ENCODE peak calls at places on chromosomes 5 and 9, in six cellular contexts. G is MM.1S, I is SK-N-SH, L is kidney, O is cardiac muscle cell, W is stomach. B is an unnamed sample. For H3K36me3, the result is how much of the 10 kb centered on the place peaks cover.

GRCh38 chr5:1387059-1387755 is 42.3 kb upstream of the CLPTM1L start:
- DNase-seq in G (no peak), I (no peak), L (peak), O (no peak), W (no peak), B (no peak)

GRCh38 chr9:4508246-4508906 is 18.1 kb downstream of the SLC1A1 start:
- DNase-seq in G (no peak), I (no peak), L (no peak), O (peak), W (no peak), B (no peak)

GRCh38 chr5:172031894-172032461 is 25.5 kb upstream of the FBXW11 start:
- DNase-seq in G (no peak), I (no peak), L (no peak), O (no peak), W (no peak), B (no peak)

GRCh38 chr5:78050888-78051287 is 243.6 kb downstream of the AP3B1 start:
- DNase-seq in G (no peak), I (no peak), L (no peak), O (peak), W (no peak), B (no peak)

GRCh38 chr9:130240410-130241197 is 25.0 kb upstream of the HMCN2 start:
- DNase-seq in G (peak), I (peak), L (no peak), O (peak), W (peak), B (peak)

GRCh38 chr9:95505676-95506437 is 10.9 kb downstream of the PTCH1 start:
- DNase-seq in G (peak), I (peak), L (peak), O (peak), W (peak), B (peak)

GRCh38 chr5:180323929-180324632 is 29.1 kb downstream of the GFPT2 start:
- DNase-seq in G (no peak), I (no peak), L (peak), O (peak), W (no peak), B (no peak)

GRCh38 chr5:71924325-71924724 is 182.9 kb upstream of the MAP1B start:
- DNase-seq in G (no peak), I (no peak), L (no peak), O (peak), W (no peak), B (no peak)

GRCh38 chr5:95808013-95808685 is 14.4 kb downstream of the GLRX start:
- DNase-seq in G (no peak), I (no peak), L (no peak), O (no peak), W (no peak), B (no peak)

GRCh38 chr5:73482383-73483193 is 15.7 kb upstream of the BTF3 start:
- DNase-seq in G (no peak), I (no peak), L (no peak), O (peak), W (no peak), B (no peak)

GRCh38 chr5:77431719-77432118 is 60.4 kb downstream of the WDR41 start:
- DNase-seq in G (no peak), I (no peak), L (no peak), O (no peak), W (no peak), B (no peak)

GRCh38 chr9:89791754-89792153 is 186.9 kb downstream of the GADD45G start:
- DNase-seq in G (no peak), I (no peak), L (no peak), O (no peak), W (no peak), B (no peak)

GRCh38 chr9:75907329-75907728 is 16.9 kb downstream of the PCSK5 start:
- DNase-seq in G (no peak), I (no peak), L (no peak), O (peak), W (no peak), B (no peak)

GRCh38 chr9:122050167-122050566 is 42.9 kb downstream of the TTLL11 start:
- DNase-seq in G (no peak), I (no peak), L (no peak), O (no peak), W (no peak), B (no peak)

GRCh38 chr5:58072202-58072791 is 387.6 kb downstream of the PLK2 start:
- DNase-seq in G (no peak), I (peak), L (no peak), O (peak), W (no peak), B (no peak)

GRCh38 chr5:90767710-90768109 is 209.1 kb downstream of the ADGRV1 start:
- DNase-seq in G (no peak), I (no peak), L (no peak), O (no peak), W (no peak), B (no peak)
- H3K36me3 ChIP-seq in G (under half), I (under half), L (under half), O (under half), W (under half), B (under half)

GRCh38 chr9:106862115-106862945 is 636 bp upstream of the ZNF462 start:
- DNase-seq in G (peak), I (peak), L (peak), O (peak), W (no peak), B (peak)
- TF ChIP-seq CTCF in G (peak), I (peak), L (no peak), O (peak), W (no peak), B (no peak)

DNA sequence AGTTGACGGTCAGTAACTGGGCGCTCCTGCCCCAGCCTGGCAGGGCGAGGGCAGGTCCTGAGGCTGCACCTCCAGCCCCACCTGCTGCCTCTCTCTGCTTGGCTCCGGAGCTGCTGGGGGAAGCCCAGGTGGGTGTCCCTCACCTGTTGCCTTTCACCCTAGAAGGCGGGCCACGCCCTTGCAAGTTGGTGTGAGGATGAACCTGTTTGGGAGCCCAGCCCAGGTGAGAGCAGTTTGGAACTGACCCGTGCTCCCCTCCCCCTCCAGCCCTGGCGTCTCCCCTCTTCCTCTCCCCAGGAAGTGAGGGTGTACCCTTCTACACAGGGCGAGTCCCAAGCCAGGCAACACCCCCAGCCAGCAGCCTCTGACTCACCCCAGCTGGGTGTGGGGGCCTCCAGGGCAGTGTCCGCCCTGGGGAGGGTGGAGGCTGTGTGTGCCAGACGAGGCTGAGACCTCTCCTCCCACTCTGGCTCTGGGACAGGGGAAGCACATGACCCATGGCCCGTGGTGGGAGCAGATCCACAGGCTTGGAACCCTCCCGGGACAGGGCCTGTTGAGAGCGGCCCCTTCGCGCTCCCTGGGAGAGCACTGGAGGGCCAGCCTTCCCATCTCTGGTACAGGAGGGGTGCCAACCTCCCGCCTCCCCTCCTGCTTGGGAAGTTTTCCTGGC is 10.4 kb downstream of the LRRC8A start:
- DNase-seq in G (no peak), I (no peak), L (peak), O (peak), W (peak), B (peak)
- H3K36me3 ChIP-seq in G (under half), I (under half), L (under half), O (under half), W (half or more), B (under half)

GRCh38 chr9:111039203-111039907 is 1.1 kb upstream of the LPAR1 start:
- DNase-seq in G (no peak), I (no peak), L (peak), O (no peak), W (peak), B (peak)

GRCh38 chr9:111036946-111037743 is 1.1 kb downstream of the LPAR1 start:
- DNase-seq in G (no peak), I (peak), L (no peak), O (peak), W (no peak), B (no peak)

GRCh38 chr9:111038336-111039202 is at the start of gene LPAR1:
- DNase-seq in G (no peak), I (peak), L (peak), O (peak), W (peak), B (peak)

GRCh38 chr9:111036068-111036789 is 2.0 kb downstream of the LPAR1 start:
- DNase-seq in G (no peak), I (peak), L (peak), O (peak), W (peak), B (peak)

GRCh38 chr9:111037744-111038335 is 430 bp downstream of the LPAR1 start:
- DNase-seq in G (peak), I (peak), L (peak), O (peak), W (peak), B (peak)
- TF ChIP-seq CTCF in G (peak), I (peak), L (no peak), O (peak), W (no peak), B (no peak)